ENCODE peak calls at places on chromosomes 11 and 22, in six cellular contexts. R is AG10803; A is T-helper 2 cell; D is stimulated activated CD8-positive, alpha-beta memory T cell treated with anti-CD3 and anti-CD28 coated beads, Interleukin-15, amount 100 ng/mL, for 24 hours; E is Right ventricle myocardium superior; G is IMR-90. K is an unnamed sample.

GRCh38 chr11:71165771-71166170 is 86.6 kb downstream of the SHANK2 start:
- DNase-seq in R (no peak), A (no peak), D (no peak), E (no peak), G (no peak), K (no peak)

GRCh38 chr11:129320485-129320884 is 55.2 kb upstream of the BARX2 start:
- DNase-seq in R (no peak), A (no peak), D (no peak), E (no peak), G (no peak), K (no peak)

GRCh38 chr22:36884314-36885158 is 23.7 kb downstream of the NCF4 start:
- DNase-seq in R (peak), A (no peak), D (no peak), E (no peak), G (no peak), K (no peak)

GRCh38 chr11:86523738-86524602 is 148.4 kb downstream of the ME3 start:
- DNase-seq in R (peak), A (no peak), D (no peak), E (no peak), G (peak), K (no peak)

GRCh38 chr11:112532506-112532905 is 271.8 kb upstream of the PLET1 start:
- DNase-seq in R (no peak), A (no peak), D (no peak), E (no peak), G (no peak), K (no peak)

GRCh38 chr22:50728523-50728931 is 9.5 kb upstream of the ACR start:
- DNase-seq in R (no peak), A (no peak), D (no peak), E (peak), G (no peak), K (no peak)

GRCh38 chr11:17479284-17480214 is 2.9 kb upstream of the ABCC8 start:
- DNase-seq in R (no peak), A (no peak), D (no peak), E (no peak), G (no peak), K (no peak)

GRCh38 chr22:33271390-33272161 is 213.4 kb upstream of the SYN3 start:
- DNase-seq in R (peak), A (no peak), D (no peak), E (peak), G (peak), K (peak)

GRCh38 chr11:46987183-46987582 is 50.6 kb downstream of the CSTPP1 start:
- DNase-seq in R (no peak), A (no peak), D (no peak), E (no peak), G (no peak), K (no peak)

GRCh38 chr11:32469791-32470190 is 34.5 kb upstream of the WT1 start:
- DNase-seq in R (no peak), A (no peak), D (no peak), E (no peak), G (no peak), K (no peak)

GRCh38 chr11:71342116-71342515 is 89.7 kb upstream of the SHANK2 start:
- DNase-seq in R (peak), A (no peak), D (no peak), E (no peak), G (peak), K (no peak)

GRCh38 chr11:1194231-1194976 is 28.5 kb upstream of the MUC5B start:
- DNase-seq in R (no peak), A (no peak), D (no peak), E (peak), G (no peak), K (no peak)

GRCh38 chr22:17922925-17923898 is 101.1 kb downstream of the MICAL3 start:
- DNase-seq in R (peak), A (no peak), D (no peak), E (no peak), G (peak), K (no peak)

GRCh38 chr22:22745225-22746060 is 101.0 kb downstream of the GGTLC2 start:
- DNase-seq in R (peak), A (no peak), D (no peak), E (no peak), G (peak), K (peak)